ENCODE peak calls at places on chromosome 4, in four cellular contexts. W is transverse colon, K is heart left ventricle, Z is right lobe of liver. O is an unnamed sample.

GRCh38 chr4:177964693-177965168 is 522.5 kb upstream of the AGA start:
- DNase-seq in W (no peak), K (no peak), Z (no peak), O (no peak)

GRCh38 chr4:153788064-153788418 is 842 bp downstream of the SFRP2 start:
- DNase-seq in W (no peak), K (no peak), Z (peak), O (no peak)

GRCh38 chr4:170011921-170012628 is 14.1 kb downstream of the MFAP3L start:
- DNase-seq in W (no peak), K (no peak), Z (peak), O (no peak)

GRCh38 chr4:84673475-84674230 is 90.7 kb downstream of the CDS1 start:
- DNase-seq in W (no peak), K (no peak), Z (no peak), O (no peak)

GRCh38 chr4:53601251-53601764 is 10.0 kb upstream of the LNX1 start:
- DNase-seq in W (peak), K (peak), Z (peak), O (no peak)

GRCh38 chr4:141207971-141208370 is 12.7 kb upstream of the ZNF330 start:
- DNase-seq in W (no peak), K (no peak), Z (no peak), O (no peak)

GRCh38 chr4:69523385-69524132 is 27.9 kb upstream of the UGT2B4 start:
- DNase-seq in W (no peak), K (no peak), Z (no peak), O (no peak)

GRCh38 chr4:123340381-123340701 is 56.3 kb upstream of the SPRY1 start:
- DNase-seq in W (no peak), K (peak), Z (no peak), O (no peak)

GRCh38 chr4:168848112-168848511 is 161.9 kb downstream of the CBR4 start:
- DNase-seq in W (no peak), K (no peak), Z (peak), O (no peak)

GRCh38 chr4:8377103-8378075 is 63.1 kb downstream of the ACOX3 start:
- DNase-seq in W (no peak), K (no peak), Z (no peak), O (no peak)

GRCh38 chr4:42399393-42399792 is 2.1 kb downstream of the SHISA3 start:
- DNase-seq in W (no peak), K (no peak), Z (no peak), O (no peak)

GRCh38 chr4:155005395-155006087 is 202.9 kb upstream of the NPY2R start:
- DNase-seq in W (no peak), K (no peak), Z (no peak), O (no peak)

GRCh38 chr4:1727117-1728031 is 6.1 kb downstream of the TACC3 start:
- DNase-seq in W (peak), K (peak), Z (peak), O (no peak)

GRCh38 chr4:7073059-7073458 is 5.2 kb upstream of the GRPEL1 start:
- DNase-seq in W (no peak), K (no peak), Z (no peak), O (no peak)

GRCh38 chr4:77232653-77233052 is 75.6 kb downstream of the CCNG2 start:
- DNase-seq in W (no peak), K (no peak), Z (no peak), O (no peak)

GRCh38 chr4:17320046-17320445 is 191.8 kb downstream of the QDPR start:
- DNase-seq in W (no peak), K (no peak), Z (no peak), O (no peak)

GRCh38 chr4:109548655-109549054 is 11.4 kb upstream of the MCUB start:
- DNase-seq in W (no peak), K (peak), Z (no peak), O (no peak)

GRCh38 chr4:19239565-19239964 is 1012.1 kb upstream of the SLIT2 start:
- DNase-seq in W (no peak), K (no peak), Z (no peak), O (no peak)

GRCh38 chr4:188408244-188409067 is 269.2 kb downstream of the TRIML1 start:
- DNase-seq in W (no peak), K (no peak), Z (no peak), O (no peak)

GRCh38 chr4:73764513-73764912 is 24.1 kb downstream of the CXCL8 start:
- DNase-seq in W (no peak), K (no peak), Z (no peak), O (no peak)

GRCh38 chr4:4492161-4492847 is 49.5 kb downstream of the STX18 start:
- DNase-seq in W (no peak), K (no peak), Z (no peak), O (no peak)

GRCh38 chr4:112170451-112170993 is 25.3 kb downstream of the FAM241A start:
- DNase-seq in W (no peak), K (no peak), Z (no peak), O (no peak)

GRCh38 chr4:131459430-131460101 is 1689.5 kb upstream of the PCDH10 start:
- DNase-seq in W (no peak), K (no peak), Z (no peak), O (no peak)

GRCh38 chr4:76035146-76035545 is 724 bp downstream of the CXCL11 start:
- DNase-seq in W (no peak), K (no peak), Z (no peak), O (no peak)

GRCh38 chr4:149120331-149121014 is 678.3 kb upstream of the NR3C2 start:
- DNase-seq in W (no peak), K (no peak), Z (no peak), O (no peak)

GRCh38 chr4:94595880-94596483 is 144.2 kb downstream of the PDLIM5 start:
- DNase-seq in W (no peak), K (no peak), Z (no peak), O (no peak)

GRCh38 chr4:122525865-122526264 is 69.3 kb upstream of the IL2 start:
- DNase-seq in W (no peak), K (no peak), Z (no peak), O (no peak)

GRCh38 chr4:5127556-5127955 is 76.3 kb downstream of the STK32B start:
- DNase-seq in W (no peak), K (no peak), Z (no peak), O (no peak)

GRCh38 chr4:80500593-80500992 is 165.1 kb downstream of the CFAP299 start:
- DNase-seq in W (no peak), K (no peak), Z (no peak), O (no peak)

GRCh38 chr4:187006189-187006618 is 282.5 kb upstream of the FAT1 start:
- DNase-seq in W (no peak), K (no peak), Z (no peak), O (no peak)

GRCh38 chr4:153476829-153477574 is 10.8 kb downstream of the TMEM131L start:
- DNase-seq in W (no peak), K (no peak), Z (no peak), O (no peak)

GRCh38 chr4:36904823-36905222 is 339.7 kb upstream of the NWD2 start:
- DNase-seq in W (no peak), K (no peak), Z (no peak), O (no peak)

GRCh38 chr4:169268951-169269781 is 1.6 kb downstream of the SH3RF1 start:
- DNase-seq in W (peak), K (peak), Z (no peak), O (no peak)

GRCh38 chr4:109576462-109576861 is 16.4 kb downstream of the MCUB start:
- DNase-seq in W (no peak), K (no peak), Z (no peak), O (no peak)

GRCh38 chr4:158159718-158160094 is 13.1 kb downstream of the GASK1B start:
- DNase-seq in W (no peak), K (no peak), Z (no peak), O (no peak)

GRCh38 chr4:97144199-97144598 is 999.1 kb downstream of the STPG2 start:
- DNase-seq in W (no peak), K (no peak), Z (no peak), O (no peak)

GRCh38 chr4:116066711-116067245 is 953.4 kb upstream of the NDST4 start:
- DNase-seq in W (no peak), K (no peak), Z (no peak), O (no peak)

GRCh38 chr4:157014621-157015591 is 43.3 kb upstream of the PDGFC start:
- DNase-seq in W (no peak), K (no peak), Z (no peak), O (no peak)

GRCh38 chr4:98386-98785 is 25.9 kb upstream of the ZNF718 start:
- DNase-seq in W (no peak), K (no peak), Z (no peak), O (no peak)

GRCh38 chr4:140046573-140046972 is 107.4 kb downstream of the MAML3 start:
- DNase-seq in W (no peak), K (no peak), Z (no peak), O (no peak)

GRCh38 chr4:140048419-140049022 is 105.5 kb downstream of the MAML3 start:
- DNase-seq in W (no peak), K (no peak), Z (no peak), O (no peak)

GRCh38 chr4:140049024-140049923 is 104.7 kb downstream of the MAML3 start:
- DNase-seq in W (peak), K (peak), Z (peak), O (peak)

GRCh38 chr4:140047017-140047640 is 106.9 kb downstream of the MAML3 start:
- DNase-seq in W (no peak), K (peak), Z (no peak), O (no peak)

DNA sequence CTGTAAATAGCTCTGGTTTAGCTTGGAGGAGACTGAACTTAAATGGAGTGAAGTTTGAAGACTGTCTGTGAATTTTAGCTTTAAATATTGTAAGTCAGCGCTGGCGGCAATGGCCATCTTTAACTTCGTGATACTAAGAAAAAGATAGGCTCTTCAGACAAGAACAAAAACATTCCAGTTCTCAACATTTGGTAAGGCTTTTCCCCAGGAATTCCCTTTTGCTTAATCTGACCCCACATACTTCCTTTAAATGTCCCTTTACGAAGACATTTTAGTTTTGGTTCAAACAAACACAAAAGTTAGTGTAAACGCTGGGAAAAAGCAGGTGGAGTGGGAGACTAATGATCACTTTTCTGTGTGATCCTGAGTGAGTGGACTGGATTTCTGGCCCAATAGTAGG is 106.2 kb downstream of the MAML3 start:
- DNase-seq in W (no peak), K (no peak), Z (no peak), O (no peak)
- H3K27ac ChIP-seq in W (peak), K (peak), Z (peak), O (no peak)

DNA sequence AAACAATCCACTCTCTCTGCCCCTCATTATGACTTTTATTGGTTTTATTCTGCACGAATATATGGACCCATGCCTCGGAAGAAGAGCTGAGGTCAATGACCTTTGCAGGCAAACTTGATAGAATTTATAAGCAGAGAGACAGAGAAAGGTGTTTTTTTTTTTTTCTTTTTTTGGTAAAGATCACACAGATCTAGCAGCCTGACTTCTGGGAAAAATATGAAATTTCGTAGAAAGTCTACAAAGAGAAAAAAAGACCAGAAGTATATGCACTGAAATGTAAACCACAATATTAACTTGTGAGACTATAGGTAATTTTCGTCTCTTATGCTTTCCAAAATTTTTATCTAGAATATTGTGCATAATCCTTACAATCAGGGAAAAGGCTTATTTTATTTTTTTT is 61.6 kb downstream of the LEF1 start:
- DNase-seq in W (no peak), K (no peak), Z (no peak), O (no peak)
- TF ChIP-seq POLR2A in W (no peak), K (no peak), Z (no peak), O (no peak)

GRCh38 chr4:151675366-151676060 is 85.3 kb downstream of the GATB start:
- DNase-seq in W (no peak), K (no peak), Z (no peak), O (peak)
- H3K27ac ChIP-seq in W (no peak), K (peak), Z (no peak), O (peak)

DNA sequence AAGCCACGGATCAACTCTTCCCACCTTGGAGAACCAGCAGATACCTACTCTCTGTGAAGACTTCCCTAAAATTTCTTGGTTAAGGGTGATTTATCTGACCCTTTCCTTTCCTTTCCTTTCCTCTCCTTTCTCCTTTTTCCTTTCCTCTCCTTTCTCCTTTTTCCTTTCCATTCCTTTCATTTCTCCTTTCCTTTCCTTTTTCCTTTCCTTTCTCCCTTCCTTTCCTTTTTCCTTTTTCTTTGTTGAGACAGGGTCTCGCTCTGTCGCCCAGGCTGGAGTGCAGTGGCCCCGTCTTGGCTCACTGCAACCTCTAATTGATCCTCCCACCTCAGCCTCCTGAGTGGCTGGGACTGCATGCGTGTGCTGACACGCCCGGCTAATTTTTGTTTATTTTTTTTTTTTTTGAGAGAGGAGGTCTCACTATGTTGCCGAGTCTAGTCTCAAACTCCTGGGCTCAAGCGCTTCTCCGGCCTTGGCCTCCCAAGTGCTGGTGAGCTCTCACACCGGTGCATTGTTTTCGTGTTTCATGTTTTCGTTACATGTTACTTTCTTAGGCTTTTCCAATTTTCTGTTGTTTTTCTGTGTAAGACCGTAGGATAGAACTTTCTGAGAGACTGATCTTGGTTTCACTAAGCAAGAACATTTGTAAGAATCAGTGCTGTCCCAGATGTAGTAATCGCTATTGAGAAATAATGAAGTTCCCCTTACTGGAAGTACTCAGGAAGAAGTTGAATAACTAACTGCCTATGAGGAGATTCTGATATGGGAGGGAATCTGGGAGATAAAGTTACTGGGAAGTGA is 2.0 kb downstream of the TMEM165 start:
- DNase-seq in W (no peak), K (no peak), Z (no peak), O (no peak)
- TF ChIP-seq POLR2A in W (peak), K (no peak), Z (no peak), O (no peak)

DNA sequence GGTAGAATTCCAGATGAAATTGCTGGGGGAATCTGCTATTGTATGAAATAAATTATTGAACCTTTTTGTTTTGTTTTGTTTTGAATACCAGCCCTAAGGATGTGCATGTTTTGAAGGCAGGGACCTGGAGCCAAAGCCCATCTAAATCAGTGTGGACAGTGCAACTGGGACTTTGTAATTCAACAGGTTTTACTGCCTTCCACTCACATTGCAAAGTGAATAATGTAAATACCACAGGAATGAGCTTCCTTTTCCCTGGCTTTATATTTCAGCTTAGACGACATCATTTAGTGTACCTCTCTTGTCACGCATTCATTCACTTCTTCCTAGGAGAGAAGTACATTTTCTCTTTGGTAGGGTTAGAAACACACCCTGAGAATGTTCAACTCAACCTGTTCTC is 795.0 kb downstream of the CENPC start:
- DNase-seq in W (no peak), K (no peak), Z (no peak), O (no peak)
- H3K27ac ChIP-seq in W (no peak), K (no peak), Z (no peak), O (no peak)

GRCh38 chr4:138602664-138603063 is 360.5 kb upstream of the SLC7A11 start:
- DNase-seq in W (no peak), K (no peak), Z (no peak), O (no peak)
- TF ChIP-seq POLR2A in W (no peak), K (no peak), Z (no peak), O (no peak)

DNA sequence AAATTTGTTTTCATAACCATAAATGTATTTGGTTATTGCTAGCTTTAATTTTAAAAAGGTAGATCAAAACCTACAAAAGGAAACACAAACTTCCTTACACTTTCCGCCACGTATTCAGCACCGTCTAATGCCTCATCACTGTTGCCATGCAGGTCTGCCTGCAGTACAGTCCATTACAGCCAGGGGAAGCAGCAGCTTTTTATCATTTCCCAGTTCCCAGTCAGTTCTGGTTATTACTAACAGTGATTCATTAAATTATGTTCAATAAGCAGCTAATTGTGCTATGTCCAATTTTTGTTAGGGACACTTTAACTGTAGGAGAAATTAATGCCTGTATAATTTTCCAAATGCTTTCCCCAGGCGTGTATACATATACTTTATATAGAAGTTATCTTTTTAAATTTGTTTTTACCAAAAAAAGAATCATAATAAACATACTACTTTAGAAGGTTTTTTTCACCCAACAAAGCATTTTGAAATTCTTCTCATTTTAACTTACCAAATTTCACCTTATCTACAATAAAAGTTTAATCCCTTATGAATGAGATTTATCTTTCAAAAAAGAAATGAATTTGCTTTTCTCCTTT is 93.3 kb downstream of the ANXA3 start:
- DNase-seq in W (peak), K (peak), Z (no peak), O (peak)
- H3K27ac ChIP-seq in W (peak), K (peak), Z (peak), O (peak)

DNA sequence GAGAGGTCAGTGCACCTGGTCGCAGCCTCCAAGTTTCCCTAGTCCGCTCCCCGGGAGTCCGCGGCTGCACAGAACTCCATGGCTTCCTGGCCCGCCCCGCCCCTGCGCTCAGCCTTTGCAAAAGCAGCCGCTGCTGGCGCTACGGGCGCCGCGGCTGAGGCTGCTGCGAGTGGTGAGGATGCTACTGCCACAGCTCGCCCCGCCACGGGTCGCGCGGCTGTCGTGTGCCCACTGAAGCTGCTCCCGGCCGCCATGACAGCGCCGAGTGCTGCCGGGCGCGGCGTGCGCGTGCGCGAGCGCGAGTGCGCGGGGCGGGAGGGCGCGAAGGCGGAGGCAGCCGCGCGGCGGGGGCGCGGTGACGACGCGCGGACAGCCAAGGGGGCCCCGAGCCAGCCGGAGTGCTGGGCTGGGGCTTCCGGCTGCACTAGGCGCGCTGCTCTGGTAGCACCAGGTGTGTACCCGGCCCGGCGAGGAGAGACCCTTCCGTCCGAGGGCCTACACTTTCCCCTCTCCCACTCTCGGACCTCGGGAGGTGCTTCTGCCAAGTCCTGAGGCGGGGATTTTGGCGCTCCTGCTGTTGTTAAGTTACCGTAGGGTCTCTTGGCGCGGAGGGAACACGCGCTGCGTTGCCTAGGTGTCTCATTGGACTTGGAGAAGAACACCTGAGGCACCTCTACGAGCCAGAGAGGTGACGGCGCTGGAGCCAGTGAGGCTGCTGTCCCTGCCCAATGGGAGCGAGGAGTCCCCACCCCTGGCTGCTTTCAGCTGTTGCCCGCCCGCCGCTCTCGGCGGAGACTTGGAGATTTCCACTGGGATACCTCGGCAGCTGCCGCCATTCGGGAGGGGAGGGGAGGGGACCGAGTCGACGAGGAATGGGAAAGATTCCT is 617 bp upstream of the LRBA start:
- DNase-seq in W (peak), K (peak), Z (peak), O (peak)
- TF ChIP-seq POLR2A in W (peak), K (no peak), Z (peak), O (peak)

GRCh38 chr4:88573286-88573994 is 18.8 kb upstream of the HERC3 start:
- DNase-seq in W (no peak), K (no peak), Z (no peak), O (no peak)
- H3K27ac ChIP-seq in W (no peak), K (no peak), Z (no peak), O (no peak)

O was measured in ovary.